ENCODE peak calls at places on chromosomes 11 and 22, in five cellular contexts. N is M059J, F is renal cortical epithelial cell, B is DMS153, G is AG10803. T is an unnamed sample.
A peak's percentile ranks its signal among the peaks of the same experiment; 100 is the strongest.

GRCh38 chr11:130102457-130103249 is 33.0 kb downstream of the APLP2 start:
- DNase-seq in N (peak; percentile 11), F (no peak), B (no peak), G (no peak), T (no peak)

GRCh38 chr11:15929371-15929801 is 427.0 kb downstream of the SOX6 start:
- DNase-seq in N (no peak), F (no peak), B (no peak), G (no peak), T (no peak)

GRCh38 chr22:46574993-46575914 is 37.8 kb upstream of the CELSR1 start:
- DNase-seq in N (peak; percentile 24), F (peak; percentile 18), B (peak; percentile 83), G (no peak), T (no peak)

GRCh38 chr11:58179648-58180047 is 9.2 kb upstream of the OR9Q2 start:
- DNase-seq in N (no peak), F (no peak), B (no peak), G (no peak), T (no peak)

GRCh38 chr11:65434057-65434666 is 11.6 kb downstream of the NEAT1 start:
- DNase-seq in N (peak; percentile 58), F (peak; percentile 43), B (no peak), G (peak; percentile 25), T (peak; percentile 40)

GRCh38 chr11:46637546-46637945 is 20.2 kb downstream of the ATG13 start:
- DNase-seq in N (no peak), F (no peak), B (no peak), G (no peak), T (no peak)

GRCh38 chr22:50293441-50294318 is 13.8 kb downstream of the PLXNB2 start:
- DNase-seq in N (peak; percentile 78), F (peak; percentile 68), B (peak; percentile 49), G (peak; percentile 85), T (peak; percentile 77)

GRCh38 chr22:39180566-39180965 is 28.1 kb upstream of the CBX7 start:
- DNase-seq in N (no peak), F (no peak), B (no peak), G (no peak), T (no peak)

GRCh38 chr22:37542959-37543358 is 17.3 kb upstream of the CDC42EP1 start:
- DNase-seq in N (no peak), F (no peak), B (no peak), G (no peak), T (no peak)

GRCh38 chr11:134731562-134731961 is 319.5 kb upstream of the B3GAT1 start:
- DNase-seq in N (no peak), F (no peak), B (no peak), G (no peak), T (no peak)

GRCh38 chr11:120079750-120080610 is 57.9 kb downstream of the TRIM29 start:
- DNase-seq in N (no peak), F (no peak), B (no peak), G (no peak), T (no peak)

GRCh38 chr11:1853376-1854131 is 670 bp downstream of the LSP1 start:
- DNase-seq in N (no peak), F (no peak), B (no peak), G (no peak), T (no peak)

GRCh38 chr22:36384766-36385400 is 2.9 kb downstream of the MYH9 start:
- DNase-seq in N (peak; percentile 46), F (no peak), B (no peak), G (no peak), T (peak; percentile 55)

GRCh38 chr11:15327786-15328231 is 213.1 kb downstream of the INSC start:
- DNase-seq in N (peak; percentile 23), F (peak; percentile 57), B (peak; percentile 64), G (peak; percentile 3), T (peak; percentile 15)

GRCh38 chr11:119684361-119685072 is 44.5 kb downstream of the NECTIN1 start:
- DNase-seq in N (peak; percentile 86), F (peak; percentile 58), B (no peak), G (peak; percentile 52), T (no peak)

GRCh38 chr11:774873-775592 is 2.3 kb downstream of the GATD1 start:
- DNase-seq in N (peak; percentile 72), F (peak; percentile 33), B (no peak), G (peak; percentile 22), T (no peak)

GRCh38 chr11:30107899-30108298 is 91.1 kb upstream of the KCNA4 start:
- DNase-seq in N (peak; percentile 44), F (peak; percentile 87), B (no peak), G (peak; percentile 68), T (peak; percentile 53)

GRCh38 chr22:40797427-40797826 is 21.7 kb downstream of the SLC25A17 start:
- DNase-seq in N (peak; percentile 47), F (peak; percentile 46), B (no peak), G (no peak), T (no peak)

GRCh38 chr11:31958086-31958735 is 132.7 kb upstream of the RCN1 start:
- DNase-seq in N (peak; percentile 72), F (no peak), B (no peak), G (peak; percentile 58), T (no peak)

GRCh38 chr11:62439785-62440602 is 21.2 kb downstream of the SCGB1A1 start:
- DNase-seq in N (peak; percentile 77), F (no peak), B (no peak), G (peak; percentile 81), T (no peak)